ENCODE peak calls at places on chromosomes 1 and 21, in eight cellular contexts. One of them, this sample, is unnamed.

GRCh38 chr21:39258207-39258606 is 55.2 kb downstream of the BRWD1 start:
- DNase-seq in hepatic stellate cell: no peak
- DNase-seq in CD4-positive, CD25-positive, alpha-beta regulatory T cell: no peak
- DNase-seq in NCI-H1694: no peak
- DNase-seq in cardiac fibroblast: no peak
- DNase-seq in RPMI8226: no peak
- DNase-seq in left colon: no peak
- DNase-seq in retina: no peak
- DNase-seq in this sample: no peak

GRCh38 chr1:207755846-207756692 is 4.2 kb downstream of the CD46 start:
- DNase-seq in retina: no peak
- DNase-seq in NCI-H1694: no peak
- DNase-seq in hepatic stellate cell: no peak
- DNase-seq in CD4-positive, CD25-positive, alpha-beta regulatory T cell: no peak
- DNase-seq in RPMI8226: no peak
- DNase-seq in left colon: no peak
- DNase-seq in cardiac fibroblast: no peak
- DNase-seq in this sample: no peak

GRCh38 chr1:170731566-170732261 is 67.8 kb downstream of the PRRX1 start:
- DNase-seq in RPMI8226: no peak
- DNase-seq in CD4-positive, CD25-positive, alpha-beta regulatory T cell: peak
- DNase-seq in left colon: no peak
- DNase-seq in cardiac fibroblast: no peak
- DNase-seq in hepatic stellate cell: no peak
- DNase-seq in retina: no peak
- DNase-seq in NCI-H1694: no peak
- DNase-seq in this sample: no peak

GRCh38 chr1:221708987-221709386 is 32.9 kb downstream of the DUSP10 start:
- DNase-seq in left colon: peak
- DNase-seq in CD4-positive, CD25-positive, alpha-beta regulatory T cell: peak
- DNase-seq in RPMI8226: peak
- DNase-seq in hepatic stellate cell: no peak
- DNase-seq in NCI-H1694: peak
- DNase-seq in cardiac fibroblast: peak
- DNase-seq in retina: peak
- DNase-seq in this sample: no peak

GRCh38 chr1:20371411-20371810 is 80.7 kb downstream of the VWA5B1 start:
- DNase-seq in hepatic stellate cell: no peak
- DNase-seq in left colon: no peak
- DNase-seq in retina: no peak
- DNase-seq in NCI-H1694: no peak
- DNase-seq in RPMI8226: peak
- DNase-seq in CD4-positive, CD25-positive, alpha-beta regulatory T cell: no peak
- DNase-seq in cardiac fibroblast: peak
- DNase-seq in this sample: no peak

GRCh38 chr21:39660191-39660590 is 47.5 kb downstream of the B3GALT5 start:
- DNase-seq in RPMI8226: no peak
- DNase-seq in NCI-H1694: peak
- DNase-seq in hepatic stellate cell: no peak
- DNase-seq in cardiac fibroblast: peak
- DNase-seq in CD4-positive, CD25-positive, alpha-beta regulatory T cell: no peak
- DNase-seq in left colon: peak
- DNase-seq in retina: no peak
- DNase-seq in this sample: no peak

GRCh38 chr1:2343023-2343935 is 48.1 kb downstream of the MORN1 start:
- DNase-seq in retina: no peak
- DNase-seq in CD4-positive, CD25-positive, alpha-beta regulatory T cell: no peak
- DNase-seq in left colon: no peak
- DNase-seq in RPMI8226: no peak
- DNase-seq in NCI-H1694: no peak
- DNase-seq in cardiac fibroblast: no peak
- DNase-seq in hepatic stellate cell: no peak
- DNase-seq in this sample: no peak

GRCh38 chr1:214552174-214552608 is 789 bp upstream of the PTPN14 start:
- DNase-seq in RPMI8226: no peak
- DNase-seq in NCI-H1694: peak
- DNase-seq in CD4-positive, CD25-positive, alpha-beta regulatory T cell: no peak
- DNase-seq in hepatic stellate cell: peak
- DNase-seq in left colon: peak
- DNase-seq in cardiac fibroblast: peak
- DNase-seq in retina: no peak
- DNase-seq in this sample: no peak

GRCh38 chr1:216723274-216723780 is at the start of gene ESRRG:
- DNase-seq in left colon: peak
- DNase-seq in hepatic stellate cell: no peak
- DNase-seq in CD4-positive, CD25-positive, alpha-beta regulatory T cell: no peak
- DNase-seq in cardiac fibroblast: peak
- DNase-seq in retina: peak
- DNase-seq in RPMI8226: peak
- DNase-seq in NCI-H1694: peak
- DNase-seq in this sample: no peak

GRCh38 chr1:151907363-151908139 is 1.8 kb downstream of the THEM4 start:
- DNase-seq in hepatic stellate cell: no peak
- DNase-seq in cardiac fibroblast: no peak
- DNase-seq in retina: peak
- DNase-seq in NCI-H1694: no peak
- DNase-seq in CD4-positive, CD25-positive, alpha-beta regulatory T cell: no peak
- DNase-seq in RPMI8226: no peak
- DNase-seq in left colon: no peak
- DNase-seq in this sample: peak

GRCh38 chr1:21238141-21238800 is 52.0 kb downstream of the ECE1 start:
- DNase-seq in NCI-H1694: no peak
- DNase-seq in RPMI8226: no peak
- DNase-seq in left colon: no peak
- DNase-seq in cardiac fibroblast: no peak
- DNase-seq in CD4-positive, CD25-positive, alpha-beta regulatory T cell: no peak
- DNase-seq in retina: peak
- DNase-seq in hepatic stellate cell: peak
- DNase-seq in this sample: no peak

GRCh38 chr1:111242805-111243523 is 15.5 kb downstream of the CHI3L2 start:
- DNase-seq in left colon: no peak
- DNase-seq in NCI-H1694: no peak
- DNase-seq in RPMI8226: no peak
- DNase-seq in hepatic stellate cell: no peak
- DNase-seq in CD4-positive, CD25-positive, alpha-beta regulatory T cell: no peak
- DNase-seq in retina: no peak
- DNase-seq in cardiac fibroblast: peak
- DNase-seq in this sample: no peak

GRCh38 chr1:152436593-152437338 is 22.7 kb upstream of the CRNN start:
- DNase-seq in RPMI8226: no peak
- DNase-seq in CD4-positive, CD25-positive, alpha-beta regulatory T cell: no peak
- DNase-seq in left colon: no peak
- DNase-seq in NCI-H1694: no peak
- DNase-seq in hepatic stellate cell: peak
- DNase-seq in retina: no peak
- DNase-seq in cardiac fibroblast: no peak
- DNase-seq in this sample: no peak

GRCh38 chr1:118151312-118151937 is 33.6 kb downstream of the SPAG17 start:
- DNase-seq in left colon: no peak
- DNase-seq in cardiac fibroblast: peak
- DNase-seq in RPMI8226: peak
- DNase-seq in NCI-H1694: peak
- DNase-seq in hepatic stellate cell: peak
- DNase-seq in retina: peak
- DNase-seq in CD4-positive, CD25-positive, alpha-beta regulatory T cell: peak
- DNase-seq in this sample: no peak

GRCh38 chr1:152164542-152165136 is 5.6 kb upstream of the RPTN start:
- DNase-seq in retina: no peak
- DNase-seq in CD4-positive, CD25-positive, alpha-beta regulatory T cell: no peak
- DNase-seq in RPMI8226: peak
- DNase-seq in hepatic stellate cell: no peak
- DNase-seq in left colon: no peak
- DNase-seq in cardiac fibroblast: no peak
- DNase-seq in NCI-H1694: no peak
- DNase-seq in this sample: no peak

GRCh38 chr1:10693497-10694273 is 102.8 kb downstream of the CASZ1 start:
- DNase-seq in NCI-H1694: no peak
- DNase-seq in cardiac fibroblast: peak
- DNase-seq in left colon: no peak
- DNase-seq in retina: no peak
- DNase-seq in hepatic stellate cell: peak
- DNase-seq in RPMI8226: peak
- DNase-seq in CD4-positive, CD25-positive, alpha-beta regulatory T cell: peak
- DNase-seq in this sample: no peak

This sample was measured in SK-N-MC.